ENCODE peak calls at places on chromosomes 1 and 21, in four cellular contexts. Z, U, N and M are unnamed samples.

GRCh38 chr1:67570473-67571143 is 114.4 kb upstream of the GADD45A start:
- DNase-seq in Z (no peak), N (no peak), U (no peak), M (peak)

GRCh38 chr1:203085528-203086406 is at the start of gene MYOG:
- DNase-seq in N (no peak), Z (no peak), U (no peak), M (no peak)

GRCh38 chr1:101112051-101112770 is 86.6 kb upstream of the DPH5 start:
- DNase-seq in U (no peak), N (no peak), Z (no peak), M (peak)

GRCh38 chr1:9825101-9826074 is 1.6 kb upstream of the CLSTN1 start:
- DNase-seq in Z (peak), N (peak), U (peak), M (peak)

GRCh38 chr21:42527489-42528158 is 14.0 kb downstream of the SLC37A1 start:
- DNase-seq in Z (no peak), U (no peak), N (no peak), M (no peak)

GRCh38 chr1:21165632-21166031 is 11.1 kb downstream of the EIF4G3 start:
- DNase-seq in Z (no peak), N (no peak), U (no peak), M (no peak)

GRCh38 chr1:198876371-198876871 is 237.6 kb downstream of the PTPRC start:
- DNase-seq in N (no peak), Z (no peak), U (no peak), M (no peak)

GRCh38 chr1:207393610-207394009 is 60.5 kb upstream of the CR2 start:
- DNase-seq in Z (peak), N (peak), U (no peak), M (no peak)

GRCh38 chr1:5742032-5742431 is 250.2 kb downstream of the NPHP4 start:
- DNase-seq in N (no peak), Z (no peak), U (no peak), M (no peak)

GRCh38 chr1:156559797-156560112 is 12.6 kb downstream of the IQGAP3 start:
- DNase-seq in Z (no peak), N (no peak), U (no peak), M (no peak)

GRCh38 chr1:24505816-24506215 is 3.2 kb downstream of the RCAN3 start:
- DNase-seq in N (no peak), U (no peak), Z (no peak), M (no peak)

GRCh38 chr1:185789846-185790735 is 55.9 kb downstream of the HMCN1 start:
- DNase-seq in U (no peak), Z (no peak), N (no peak), M (no peak)

GRCh38 chr1:65321879-65322278 is 12.5 kb downstream of the DNAJC6 start:
- DNase-seq in Z (no peak), U (no peak), N (no peak), M (no peak)

GRCh38 chr1:233443040-233443439 is 115.5 kb downstream of the MAP3K21 start:
- DNase-seq in N (no peak), Z (no peak), U (no peak), M (no peak)

DNA sequence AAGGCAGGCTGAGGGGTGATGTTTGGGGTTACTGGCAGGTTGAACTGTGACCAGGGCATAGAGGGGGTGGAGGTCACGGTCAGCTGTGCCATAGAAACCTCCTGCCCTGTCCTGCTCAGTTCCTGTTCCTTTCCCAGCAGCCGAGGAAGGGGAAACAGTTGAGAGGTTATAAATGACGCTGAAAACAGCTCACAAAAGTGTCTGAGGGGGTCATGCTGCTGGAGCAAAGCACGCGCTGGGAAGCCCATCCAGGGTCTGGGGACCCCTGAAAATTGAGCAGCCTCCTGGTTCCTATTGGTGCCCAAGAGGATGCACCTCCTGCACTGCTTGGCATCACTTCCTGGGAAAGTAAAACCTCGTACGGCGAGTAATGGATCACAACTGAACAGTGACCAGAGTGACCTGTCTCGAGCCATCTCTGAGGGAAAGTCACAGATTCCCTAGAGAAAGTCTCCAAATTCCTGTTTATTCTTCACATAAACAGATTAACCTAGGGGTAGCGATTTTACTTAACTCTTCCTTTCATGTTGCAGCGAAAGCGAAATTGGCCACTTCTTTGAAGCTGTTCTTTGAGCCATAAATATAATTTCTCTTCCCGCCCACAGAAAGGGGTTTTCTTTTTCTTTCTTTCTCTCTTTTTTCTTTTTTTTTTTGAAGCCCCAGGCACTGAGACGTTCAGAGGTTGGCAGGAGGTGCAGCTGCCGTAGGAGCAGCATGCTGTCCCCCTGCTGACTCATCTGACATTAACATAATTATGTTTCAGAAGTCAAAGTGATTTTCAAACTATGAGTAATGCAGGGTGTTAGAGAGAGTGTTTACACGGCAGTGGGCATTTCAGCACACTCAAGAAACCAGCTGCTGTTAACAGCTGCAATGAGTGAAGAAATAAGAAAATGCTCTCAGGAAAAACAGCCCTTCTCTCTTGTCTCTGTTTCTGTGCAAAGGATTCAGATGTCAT is 41.8 kb upstream of the ATF3 start:
- DNase-seq in N (peak), U (peak), Z (peak), M (peak)
- TF ChIP-seq TCF7L2 in N (peak), U (no peak), Z (peak), M (no peak)

GRCh38 chr21:15138475-15138874 is 73.7 kb upstream of the NRIP1 start:
- DNase-seq in N (no peak), Z (no peak), U (no peak), M (no peak)
- TF ChIP-seq TCF7L2 in N (no peak), Z (no peak), U (no peak), M (no peak)

GRCh38 chr1:226512076-226512728 is 36.4 kb upstream of the STUM start:
- DNase-seq in U (no peak), Z (no peak), N (no peak), M (no peak)
- TF ChIP-seq TCF7L2 in U (no peak), Z (no peak), N (no peak), M (no peak)

DNA sequence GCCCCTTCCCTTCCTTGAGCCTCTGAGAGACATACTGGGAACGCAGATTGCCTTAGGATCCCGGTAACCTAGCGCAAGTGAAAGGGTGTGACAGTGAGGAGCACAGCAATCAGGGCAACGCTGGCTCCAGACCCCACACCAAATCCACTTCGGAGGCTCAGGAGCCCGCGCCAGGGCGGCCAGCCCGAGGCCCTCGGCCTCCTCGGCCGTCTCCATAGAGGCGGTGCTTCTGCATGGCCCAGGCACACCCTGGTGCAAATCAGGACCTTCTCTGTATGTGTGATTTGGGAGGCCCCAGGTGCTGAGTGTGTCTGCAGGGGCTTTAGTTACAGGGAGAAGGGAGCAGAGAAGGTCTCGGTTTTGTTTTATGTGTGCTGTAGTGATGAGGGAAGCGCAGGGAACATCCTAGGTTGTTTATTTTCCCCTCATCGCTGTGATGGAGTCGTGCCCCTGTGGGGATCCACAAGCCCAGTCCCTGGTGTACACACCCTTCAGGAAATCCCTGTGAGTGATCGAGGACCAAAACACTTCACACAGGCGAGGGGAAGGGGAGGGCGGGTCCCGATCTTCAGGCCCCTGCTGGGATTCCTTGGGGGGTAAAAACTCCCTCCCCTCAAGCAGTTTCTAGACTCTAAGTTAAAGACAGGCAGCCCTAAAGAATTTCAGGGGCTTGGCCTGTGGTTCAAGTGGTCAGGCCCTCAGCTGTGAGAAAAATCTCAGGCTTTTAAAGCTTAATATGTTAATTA is 9.4 kb downstream of the KIAA1614 start:
- DNase-seq in Z (no peak), N (no peak), U (no peak), M (no peak)
- TF ChIP-seq TCF7L2 in Z (no peak), N (no peak), U (no peak), M (no peak)

GRCh38 chr1:40786995-40787705 is 3.6 kb downstream of the KCNQ4 start:
- DNase-seq in N (no peak), U (no peak), Z (no peak), M (no peak)

GRCh38 chr1:40787733-40788560 is 4.4 kb downstream of the KCNQ4 start:
- DNase-seq in Z (no peak), N (no peak), U (no peak), M (no peak)

GRCh38 chr1:40789675-40790430 is 6.3 kb downstream of the KCNQ4 start:
- DNase-seq in N (no peak), Z (no peak), U (no peak), M (no peak)

GRCh38 chr1:40789342-40789598 is 5.7 kb downstream of the KCNQ4 start:
- DNase-seq in Z (no peak), U (no peak), N (no peak), M (no peak)

GRCh38 chr1:40788561-40789341 is 5.2 kb downstream of the KCNQ4 start:
- DNase-seq in Z (no peak), N (no peak), U (no peak), M (no peak)
- TF ChIP-seq TCF7L2 in Z (no peak), N (no peak), U (no peak), M (no peak)

GRCh38 chr1:153190373-153190772 is 12.9 kb upstream of the LELP1 start:
- DNase-seq in U (no peak), N (peak), Z (no peak), M (no peak)
- TF ChIP-seq TCF7L2 in U (no peak), N (no peak), Z (no peak), M (no peak)

GRCh38 chr1:47616036-47616435 is 178.2 kb downstream of the FOXD2 start:
- DNase-seq in N (no peak), U (no peak), Z (no peak), M (no peak)

GRCh38 chr1:47612816-47613215 is 175.0 kb downstream of the FOXD2 start:
- DNase-seq in N (no peak), Z (no peak), U (no peak), M (no peak)

GRCh38 chr1:47616906-47617305 is 179.1 kb downstream of the FOXD2 start:
- DNase-seq in N (no peak), U (no peak), Z (no peak), M (no peak)

GRCh38 chr1:47608296-47608875 is 170.5 kb downstream of the FOXD2 start:
- DNase-seq in Z (no peak), N (no peak), U (no peak), M (no peak)

DNA sequence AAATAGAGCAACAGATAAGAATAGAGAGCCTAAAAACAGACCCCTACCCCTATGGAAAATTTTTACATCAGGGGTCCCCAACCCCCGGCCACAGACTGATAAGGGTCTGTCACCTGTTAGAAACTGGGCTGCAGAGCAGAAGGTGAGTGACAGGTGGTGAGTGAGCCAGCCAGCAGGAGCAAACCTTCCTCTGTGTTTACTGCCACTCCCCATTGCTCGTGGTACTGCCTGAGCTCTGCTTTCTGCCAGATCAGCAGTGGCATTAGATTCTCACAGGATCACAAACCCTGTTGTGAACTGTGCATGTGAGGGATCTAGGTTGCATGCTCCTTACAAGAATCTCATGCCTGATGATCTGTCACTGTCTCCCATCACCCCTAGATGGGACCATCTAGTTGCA is 174.1 kb downstream of the FOXD2 start:
- DNase-seq in N (no peak), U (no peak), Z (no peak), M (no peak)
- TF ChIP-seq TCF7L2 in N (no peak), U (no peak), Z (no peak), M (no peak)

GRCh38 chr1:78606274-78606673 is 14.0 kb upstream of the IFI44L start:
- DNase-seq in Z (no peak), U (no peak), N (no peak), M (no peak)
- TF ChIP-seq TCF7L2 in Z (no peak), U (no peak), N (no peak), M (no peak)